ENCODE peak calls at places on chromosome 7, in five cellular contexts. S, F, M, J and T are unnamed samples.

GRCh38 chr7:136976504-136977251 is 108.2 kb downstream of the CHRM2 start:
- DNase-seq in S (peak; percentile 30), F (no peak), M (no peak), J (no peak), T (no peak)

GRCh38 chr7:114825423-114825951 is 96.4 kb upstream of the MDFIC start:
- DNase-seq in S (no peak), F (no peak), M (no peak), J (no peak), T (no peak)

GRCh38 chr7:127252380-127252718 is 392 bp downstream of the GRM8 start:
- DNase-seq in S (no peak), F (no peak), M (no peak), J (no peak), T (no peak)

GRCh38 chr7:73586911-73587310 is 8.5 kb upstream of the TBL2 start:
- DNase-seq in S (no peak), F (no peak), M (no peak), J (no peak), T (no peak)

GRCh38 chr7:95527033-95527775 is 41.5 kb downstream of the ASB4 start:
- DNase-seq in S (peak; percentile 29), F (no peak), M (no peak), J (peak; percentile 49), T (peak; percentile 37)

GRCh38 chr7:138934401-138934800 is 46.8 kb downstream of the KIAA1549 start:
- DNase-seq in S (no peak), F (no peak), M (no peak), J (no peak), T (no peak)

GRCh38 chr7:151745090-151745638 is 131.8 kb downstream of the PRKAG2 start:
- DNase-seq in S (peak; percentile 90), F (peak; percentile 74), M (peak; percentile 96), J (no peak), T (peak; percentile 91)

GRCh38 chr7:18144171-18144570 is 116.5 kb upstream of the PRPS1L1 start:
- DNase-seq in S (no peak), F (no peak), M (no peak), J (no peak), T (no peak)

GRCh38 chr7:148983220-148984146 is 44.8 kb downstream of the PDIA4 start:
- DNase-seq in S (peak; percentile 72), F (no peak), M (no peak), J (peak; percentile 88), T (peak; percentile 86)

GRCh38 chr7:156962897-156963296 is 13.4 kb downstream of the NOM1 start:
- DNase-seq in S (no peak), F (no peak), M (no peak), J (no peak), T (no peak)

GRCh38 chr7:113764401-113765035 is 154.3 kb downstream of the PPP1R3A start:
- DNase-seq in S (peak; percentile 11), F (no peak), M (no peak), J (no peak), T (no peak)

GRCh38 chr7:29278362-29279070 is 83.9 kb downstream of the CHN2 start:
- DNase-seq in S (no peak), F (no peak), M (no peak), J (no peak), T (no peak)

GRCh38 chr7:50206521-50207250 is 97.8 kb upstream of the IKZF1 start:
- DNase-seq in S (no peak), F (no peak), M (no peak), J (no peak), T (no peak)

GRCh38 chr7:2471396-2471795 is 4.8 kb downstream of the GRIFIN start:
- DNase-seq in S (no peak), F (peak; percentile 63), M (no peak), J (no peak), T (peak; percentile 76)

GRCh38 chr7:107660381-107661080 is at the start of gene SLC26A4:
- DNase-seq in S (no peak), F (peak; percentile 11), M (no peak), J (no peak), T (no peak)

GRCh38 chr7:156751319-156751718 is 110.7 kb downstream of the RNF32 start:
- DNase-seq in S (peak; percentile 99), F (no peak), M (no peak), J (no peak), T (no peak)

GRCh38 chr7:38929460-38930171 is 20.6 kb upstream of the VPS41 start:
- DNase-seq in S (peak; percentile 60), F (no peak), M (no peak), J (no peak), T (no peak)

GRCh38 chr7:149027055-149027454 is 1.2 kb downstream of the PDIA4 start:
- DNase-seq in S (no peak), F (no peak), M (no peak), J (peak; percentile 57), T (no peak)

GRCh38 chr7:79593819-79594218 is 140.4 kb upstream of the MAGI2 start:
- DNase-seq in S (no peak), F (no peak), M (no peak), J (no peak), T (no peak)

GRCh38 chr7:102431617-102432298 is 1.6 kb upstream of the ORAI2 start:
- DNase-seq in S (no peak), F (no peak), M (no peak), J (peak; percentile 84), T (peak; percentile 40)

GRCh38 chr7:107742678-107743566 is 1.0 kb upstream of the CBLL1 start:
- DNase-seq in S (no peak), F (peak; percentile 55), M (peak; percentile 71), J (no peak), T (peak; percentile 73)

GRCh38 chr7:116395125-116395791 is 104.3 kb upstream of the CAV2 start:
- DNase-seq in S (peak; percentile 98), F (no peak), M (no peak), J (no peak), T (no peak)

GRCh38 chr7:139635521-139636240 is 112.2 kb downstream of the CLEC2L start:
- DNase-seq in S (no peak), F (no peak), M (no peak), J (no peak), T (no peak)

GRCh38 chr7:97732567-97733275 is 835 bp downstream of the TAC1 start:
- DNase-seq in S (no peak), F (no peak), M (no peak), J (no peak), T (no peak)
- H3K4me3 ChIP-seq in S (no peak overlapping the region), F (no peak overlapping the region), M (no peak overlapping the region), J (no peak overlapping the region), T (no peak overlapping the region)

DNA sequence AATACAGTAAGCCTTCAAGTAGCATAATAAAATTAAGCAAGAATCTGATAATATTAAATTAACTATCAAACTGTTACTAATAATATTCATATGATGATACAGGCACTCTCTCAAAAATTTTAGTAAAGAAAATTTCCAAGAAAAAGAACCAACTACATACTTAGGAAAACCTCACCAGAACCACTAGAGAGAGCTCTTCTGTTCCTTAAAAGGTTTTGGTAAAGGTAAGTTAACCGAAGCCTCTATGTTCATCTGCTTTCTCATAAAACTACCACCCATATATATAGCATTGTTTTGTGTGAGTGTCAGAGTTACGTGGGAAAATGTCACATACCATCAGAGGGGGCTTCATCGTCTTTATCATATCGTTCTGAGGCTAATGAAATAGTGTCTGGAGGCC is 20.7 kb downstream of the SKAP2 start:
- DNase-seq in S (peak; percentile 13), F (no peak), M (no peak), J (peak; percentile 11), T (no peak)
- TF ChIP-seq CTCF in S (peak; percentile 40), F (no peak), M (no peak), J (peak; percentile 42), T (no peak)

GRCh38 chr7:90660819-90661218 is 64.7 kb downstream of the CDK14 start:
- DNase-seq in S (no peak), F (no peak), M (no peak), J (no peak), T (no peak)
- H3K4me3 ChIP-seq in S (no peak overlapping the region), F (no peak overlapping the region), M (no peak overlapping the region), J (no peak overlapping the region), T (no peak overlapping the region)

GRCh38 chr7:20310963-20311742 is 19.5 kb upstream of the ITGB8 start:
- DNase-seq in S (peak; percentile 60), F (no peak), M (no peak), J (peak; percentile 46), T (no peak)

GRCh38 chr7:20314216-20314615 is 16.5 kb upstream of the ITGB8 start:
- DNase-seq in S (no peak), F (no peak), M (no peak), J (no peak), T (no peak)

GRCh38 chr7:20312562-20312961 is 18.1 kb upstream of the ITGB8 start:
- DNase-seq in S (no peak), F (no peak), M (no peak), J (no peak), T (no peak)

GRCh38 chr7:20307901-20308300 is 22.8 kb upstream of the ITGB8 start:
- DNase-seq in S (peak; percentile 79), F (no peak), M (no peak), J (no peak), T (no peak)

DNA sequence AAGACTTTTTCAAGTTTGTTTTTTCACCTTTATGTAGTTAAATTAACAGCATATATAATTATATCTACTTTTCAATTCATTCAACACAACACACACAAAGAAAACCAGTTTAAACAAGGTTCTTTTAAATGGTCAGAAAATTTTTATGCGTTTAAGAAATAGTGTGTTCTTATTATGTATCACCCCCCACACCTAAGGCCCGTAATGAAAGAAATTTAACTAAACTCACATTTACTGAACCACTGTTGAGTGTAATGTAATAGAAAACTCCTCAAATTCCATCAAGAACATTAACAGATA is 19.0 kb upstream of the ITGB8 start:
- DNase-seq in S (no peak), F (no peak), M (no peak), J (no peak), T (no peak)
- TF ChIP-seq CTCF in S (no peak), F (no peak), M (no peak), J (peak; percentile 16), T (no peak)

DNA sequence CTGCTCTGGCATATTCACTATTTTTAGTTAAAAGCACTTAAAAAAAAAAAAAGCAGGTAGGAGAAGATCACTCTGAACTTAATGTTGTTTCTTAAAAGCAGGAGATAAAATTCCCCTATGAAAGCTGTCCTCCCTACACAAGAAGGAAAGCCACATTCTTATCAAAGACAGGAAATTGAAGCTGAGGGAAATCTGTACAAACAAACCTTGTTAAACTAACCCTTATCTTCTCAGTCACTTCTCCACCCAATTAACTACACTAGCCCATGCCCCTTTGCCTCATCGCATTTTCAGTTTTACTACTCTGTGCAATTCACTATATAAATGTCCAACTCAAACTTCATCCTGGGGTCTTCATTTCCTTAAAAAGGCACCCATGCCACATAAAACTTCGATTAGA is 2.7 kb upstream of the CDCA7L start:
- DNase-seq in S (no peak), F (no peak), M (no peak), J (no peak), T (no peak)
- H3K4me3 ChIP-seq in S (no peak overlapping the region), F (no peak overlapping the region), M (no peak overlapping the region), J (no peak overlapping the region), T (no peak overlapping the region)